ENCODE peak calls at places on chromosomes 3 and 15, in five cellular contexts. I, K, L, P and J are unnamed samples. For H3K4me1, the result is how much of the 10 kb centered on the place peaks cover.

GRCh38 chr3:150503402-150504099 is 42.7 kb downstream of the SERP1 start:
- DNase-seq in L (no peak), P (no peak), K (no peak), I (no peak), J (peak)

GRCh38 chr3:126540342-126540849 is 16.4 kb downstream of the CHST13 start:
- DNase-seq in L (peak), K (peak), P (peak), I (no peak), J (peak)

GRCh38 chr3:42513521-42513920 is 11.1 kb downstream of the VIPR1 start:
- DNase-seq in P (no peak), I (no peak), L (no peak), K (no peak), J (no peak)

GRCh38 chr3:102715030-102715697 is 280.3 kb downstream of the ZPLD1 start:
- DNase-seq in L (peak), I (no peak), K (no peak), P (peak), J (no peak)

GRCh38 chr3:69231929-69232437 is 109.6 kb upstream of the LMOD3 start:
- DNase-seq in P (peak), K (no peak), L (no peak), I (no peak), J (no peak)

GRCh38 chr15:90044191-90044590 is 43.1 kb downstream of the ZNF710 start:
- DNase-seq in I (no peak), K (no peak), P (no peak), L (no peak), J (no peak)

GRCh38 chr3:49671291-49672288 is 2.6 kb upstream of the APEH start:
- DNase-seq in I (peak), L (peak), P (peak), K (peak), J (peak)

GRCh38 chr3:136074546-136074945 is 109.0 kb downstream of the PPP2R3A start:
- DNase-seq in P (peak), I (no peak), K (peak), L (peak), J (no peak)

GRCh38 chr3:49492969-49493368 is 22.9 kb downstream of the DAG1 start:
- DNase-seq in P (no peak), K (no peak), I (no peak), L (no peak), J (no peak)

GRCh38 chr15:67885848-67886247 is 46.0 kb upstream of the RNU6-1 start:
- DNase-seq in K (no peak), L (no peak), I (no peak), P (no peak), J (no peak)

GRCh38 chr3:48990636-48991421 is 788 bp downstream of the P4HTM start:
- DNase-seq in I (peak), K (no peak), L (peak), P (peak), J (peak)

GRCh38 chr3:23659840-23660430 is 145.8 kb upstream of the UBE2E1 start:
- DNase-seq in P (no peak), L (no peak), K (no peak), I (no peak), J (no peak)

GRCh38 chr15:70853270-70853854 is 595 bp downstream of the LARP6 start:
- DNase-seq in P (peak), L (peak), K (peak), I (peak), J (peak)

GRCh38 chr3:66418432-66419052 is 82.3 kb downstream of the LRIG1 start:
- DNase-seq in K (no peak), L (no peak), I (no peak), P (no peak), J (no peak)

GRCh38 chr15:82952156-82953081 is at the start of gene HOMER2:
- DNase-seq in L (peak), P (peak), I (peak), K (no peak), J (peak)

GRCh38 chr3:184745526-184745925 is 33.7 kb upstream of the MAGEF1 start:
- DNase-seq in L (no peak), K (no peak), P (no peak), I (no peak), J (peak)

GRCh38 chr3:170811515-170811914 is 58.5 kb downstream of the RPL22L1 start:
- DNase-seq in L (peak), K (peak), P (peak), I (no peak), J (no peak)

GRCh38 chr3:83076041-83076440 is 1314.6 kb upstream of the GBE1 start:
- DNase-seq in L (no peak), P (no peak), K (no peak), I (peak), J (no peak)

GRCh38 chr3:166783206-166783605 is 596.9 kb downstream of the ZBBX start:
- DNase-seq in P (no peak), L (no peak), I (no peak), K (no peak), J (no peak)

GRCh38 chr15:65092911-65093792 is 16.6 kb downstream of the KBTBD13 start:
- DNase-seq in I (no peak), L (no peak), K (no peak), P (no peak), J (peak)

GRCh38 chr3:56019490-56019889 is 448.8 kb downstream of the ERC2 start:
- DNase-seq in I (no peak), P (no peak), K (no peak), L (no peak), J (no peak)

GRCh38 chr3:76353683-76354082 is 568.3 kb upstream of the ZNF717 start:
- DNase-seq in K (no peak), L (no peak), I (no peak), P (no peak), J (no peak)
- H3K9ac ChIP-seq in K (no peak), L (no peak), I (no peak), P (no peak), J (no peak)

GRCh38 chr15:101248274-101248673 is 3.6 kb downstream of the CHSY1 start:
- DNase-seq in P (no peak), L (no peak), K (no peak), I (no peak), J (peak)

GRCh38 chr15:101244039-101244781 is 7.6 kb downstream of the CHSY1 start:
- DNase-seq in L (no peak), I (no peak), P (no peak), K (peak), J (peak)

GRCh38 chr15:101244889-101245668 is 6.8 kb downstream of the CHSY1 start:
- DNase-seq in I (no peak), K (no peak), L (no peak), P (no peak), J (peak)

GRCh38 chr15:101246824-101247745 is 4.8 kb downstream of the CHSY1 start:
- DNase-seq in I (no peak), K (no peak), L (no peak), P (no peak), J (peak)

GRCh38 chr15:101246391-101246790 is 5.5 kb downstream of the CHSY1 start:
- DNase-seq in L (no peak), K (no peak), I (no peak), P (no peak), J (no peak)
- H3K4me1 ChIP-seq in L (under half), K (under half), I (under half), P (under half), J (under half)

DNA sequence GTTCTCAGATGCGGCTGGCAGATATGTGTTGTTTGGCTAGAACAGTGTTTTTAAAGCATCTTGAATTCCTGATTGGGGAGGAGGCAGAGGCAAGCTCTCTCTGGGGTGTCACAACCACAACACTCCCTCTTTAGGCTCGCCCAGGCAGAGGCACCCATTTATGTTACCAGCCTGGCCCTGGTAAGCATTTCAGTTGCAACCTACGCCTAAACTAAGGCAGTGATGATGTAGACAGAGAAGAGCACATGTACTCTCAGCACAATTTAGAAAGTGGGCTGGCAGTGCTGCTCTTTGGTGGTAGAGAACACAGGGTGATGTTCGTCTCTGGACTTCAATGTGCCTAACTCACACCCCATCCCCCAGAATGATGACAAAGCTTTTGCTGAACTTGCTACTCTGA is 41.2 kb upstream of the TJP1 start:
- DNase-seq in K (no peak), L (no peak), I (no peak), P (no peak), J (no peak)
- H3K9ac ChIP-seq in K (no peak), L (no peak), I (no peak), P (no peak), J (no peak)

GRCh38 chr15:51876169-51876568 is 46.7 kb downstream of the TMOD3 start:
- DNase-seq in K (no peak), L (no peak), I (no peak), P (peak), J (no peak)
- H3K4me1 ChIP-seq in K (under half), L (half or more), I (under half), P (half or more), J (under half)

DNA sequence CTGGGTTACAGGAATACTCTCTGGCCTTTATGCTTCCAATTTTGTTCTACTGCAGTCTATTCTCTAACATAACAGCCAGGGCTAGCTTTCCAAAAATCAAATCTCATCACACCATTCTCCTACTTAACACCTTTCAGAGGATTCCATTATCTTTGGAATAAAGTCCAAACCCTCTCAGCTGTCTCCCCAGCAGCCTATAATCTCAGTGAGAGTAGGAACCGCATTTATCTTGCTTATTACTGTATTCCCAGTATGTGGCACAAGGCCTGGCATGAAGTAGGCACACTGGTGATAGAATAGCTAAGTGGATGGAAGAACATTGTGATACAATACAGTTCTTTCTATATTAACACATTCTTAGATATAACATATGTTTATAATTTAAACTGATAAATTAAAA is 49.0 kb upstream of the MYO5C start:
- DNase-seq in K (no peak), L (no peak), P (no peak), I (no peak), J (no peak)
- H3K9ac ChIP-seq in K (no peak), L (no peak), P (no peak), I (no peak), J (no peak)

GRCh38 chr3:146470424-146470990 is 1.1 kb upstream of the PLSCR2 start:
- DNase-seq in P (no peak), I (no peak), K (no peak), L (no peak), J (no peak)

GRCh38 chr3:146468234-146468931 is 978 bp downstream of the PLSCR2 start:
- DNase-seq in I (no peak), P (peak), L (peak), K (peak), J (no peak)

GRCh38 chr3:146469206-146470017 is at the start of gene PLSCR2:
- DNase-seq in I (peak), L (peak), K (no peak), P (peak), J (peak)

GRCh38 chr3:146472611-146473010 is 3.2 kb upstream of the PLSCR2 start:
- DNase-seq in L (no peak), I (no peak), P (no peak), K (no peak), J (no peak)

GRCh38 chr3:146471012-146471411 is 1.7 kb upstream of the PLSCR2 start:
- DNase-seq in L (no peak), K (no peak), I (no peak), P (no peak), J (no peak)
- H3K4me1 ChIP-seq in L (under half), K (under half), I (under half), P (under half), J (under half)

DNA sequence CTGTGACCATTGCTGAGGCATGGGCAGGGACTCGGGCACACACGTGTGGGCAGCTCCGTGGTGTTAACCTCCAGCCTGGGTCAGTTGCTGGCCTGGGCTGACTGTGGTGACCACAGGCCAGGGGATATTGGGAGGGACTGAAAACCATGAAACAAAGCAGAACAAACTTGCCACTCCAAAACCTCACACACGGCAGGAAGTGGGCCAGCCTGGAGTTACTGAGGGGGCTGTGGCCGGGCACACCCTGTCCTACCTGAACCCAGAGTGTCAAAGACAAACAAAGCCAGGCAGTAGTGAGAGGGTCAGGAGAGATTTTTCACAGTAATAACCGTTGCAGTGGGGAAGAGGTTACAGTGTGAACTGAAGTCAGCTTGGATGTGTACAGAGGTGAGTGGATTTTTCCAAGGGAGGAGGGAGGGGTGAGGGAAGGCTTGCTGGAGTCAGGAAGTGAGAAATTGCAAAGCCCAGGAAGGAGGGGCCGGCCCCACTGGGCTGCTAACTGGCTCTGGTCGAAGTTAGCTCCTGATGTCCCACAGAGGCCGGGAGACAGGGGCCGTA is 40.0 kb upstream of the ATP10A start:
- DNase-seq in I (no peak), L (peak), K (peak), P (peak), J (peak)
- H3K9ac ChIP-seq in I (no peak), L (peak), K (peak), P (no peak), J (no peak)

GRCh38 chr3:71485903-71486302 is 97.6 kb downstream of the FOXP1 start:
- DNase-seq in L (no peak), I (no peak), P (no peak), K (no peak), J (no peak)
- H3K4me1 ChIP-seq in L (under half), I (under half), P (under half), K (under half), J (under half)

GRCh38 chr3:111311709-111312235 is 230.2 kb upstream of the CD96 start:
- DNase-seq in L (peak), K (peak), P (no peak), I (no peak), J (no peak)
- H3K9ac ChIP-seq in L (no peak), K (no peak), P (no peak), I (no peak), J (no peak)

GRCh38 chr15:42491540-42492225 is 742 bp upstream of the ZNF106 start:
- DNase-seq in P (peak), K (peak), L (peak), I (no peak), J (no peak)
- H3K4me1 ChIP-seq in P (under half), K (under half), L (under half), I (under half), J (under half)